ENCODE peak calls at places on chromosome 10, in nine cellular contexts. S, J, O, B, E, V, W, F and R are unnamed samples.

GRCh38 chr10:1178506-1178905 is 122.3 kb downstream of the WDR37 start:
- DNase-seq in J (no peak), V (no peak), S (no peak), W (no peak), E (no peak), O (no peak), B (no peak), F (no peak), R (no peak)

GRCh38 chr10:3427316-3427715 is 254.7 kb upstream of the PITRM1 start:
- DNase-seq in S (no peak), B (no peak), W (no peak), F (no peak), V (no peak), E (no peak), J (no peak), O (no peak), R (no peak)

GRCh38 chr10:112288526-112288925 is 5.3 kb downstream of the TECTB start:
- DNase-seq in W (no peak), E (no peak), O (no peak), F (no peak), V (no peak), J (no peak), B (no peak), S (no peak), R (no peak)

GRCh38 chr10:117569610-117570395 is 27.3 kb downstream of the EMX2 start:
- DNase-seq in S (no peak), W (no peak), V (no peak), F (no peak), J (no peak), O (no peak), B (no peak), E (no peak), R (no peak)

GRCh38 chr10:25398680-25399079 is 223.9 kb downstream of the GPR158 start:
- DNase-seq in O (no peak), E (no peak), S (no peak), J (no peak), W (no peak), B (no peak), F (no peak), V (no peak), R (no peak)

GRCh38 chr10:17951868-17952371 is at the start of gene SLC39A12:
- DNase-seq in W (no peak), E (no peak), J (no peak), B (peak), V (no peak), F (no peak), O (peak), S (no peak), R (peak)

GRCh38 chr10:22765660-22766547 is 51.5 kb upstream of the PIP4K2A start:
- DNase-seq in J (no peak), V (no peak), F (no peak), W (no peak), O (no peak), E (no peak), B (no peak), S (no peak), R (no peak)

GRCh38 chr10:95187617-95188016 is 6.4 kb upstream of the ACSM6 start:
- DNase-seq in S (no peak), W (no peak), J (no peak), B (no peak), E (no peak), F (no peak), V (peak), O (no peak), R (no peak)

GRCh38 chr10:11270858-11271179 is 253.1 kb downstream of the CELF2 start:
- DNase-seq in O (no peak), V (no peak), F (no peak), S (no peak), W (no peak), J (no peak), B (no peak), E (no peak), R (no peak)

GRCh38 chr10:79009144-79009543 is 59.6 kb upstream of the ZMIZ1 start:
- DNase-seq in W (no peak), J (no peak), V (no peak), E (no peak), B (no peak), O (no peak), S (no peak), F (no peak), R (no peak)

GRCh38 chr10:103854265-103854686 is 1.1 kb downstream of the SH3PXD2A start:
- DNase-seq in B (no peak), V (no peak), S (no peak), E (no peak), F (no peak), J (no peak), O (peak), W (peak), R (no peak)

GRCh38 chr10:100519321-100520051 is at the start of gene SEC31B:
- DNase-seq in E (no peak), W (peak), S (no peak), V (no peak), O (no peak), J (no peak), F (no peak), B (no peak), R (no peak)

GRCh38 chr10:11505636-11506035 is 105.8 kb downstream of the USP6NL start:
- DNase-seq in B (no peak), V (no peak), J (no peak), E (no peak), O (no peak), S (no peak), W (no peak), F (no peak), R (no peak)

GRCh38 chr10:57621466-57621865 is 646.2 kb downstream of the IPMK start:
- DNase-seq in O (no peak), J (no peak), B (no peak), W (no peak), F (no peak), E (no peak), S (no peak), V (no peak), R (no peak)

GRCh38 chr10:104440221-104440620 is 86.6 kb downstream of the CFAP58 start:
- DNase-seq in W (no peak), O (peak), E (no peak), J (peak), B (no peak), F (no peak), V (no peak), S (no peak), R (no peak)

GRCh38 chr10:83990126-83990525 is 149.2 kb upstream of the GHITM start:
- DNase-seq in O (no peak), S (no peak), W (no peak), J (no peak), V (no peak), F (no peak), E (no peak), B (no peak), R (no peak)

GRCh38 chr10:72851524-72851923 is 42.0 kb upstream of the OIT3 start:
- DNase-seq in S (no peak), W (no peak), V (no peak), B (no peak), O (no peak), F (no peak), E (no peak), J (no peak), R (no peak)

GRCh38 chr10:116686632-116687031 is 55.7 kb downstream of the HSPA12A start:
- DNase-seq in B (no peak), V (no peak), E (no peak), J (no peak), W (no peak), O (no peak), F (no peak), S (no peak), R (no peak)

GRCh38 chr10:122344741-122345258 is 29.7 kb upstream of the PLEKHA1 start:
- DNase-seq in V (no peak), W (peak), S (no peak), J (no peak), B (peak), F (no peak), O (peak), E (no peak), R (no peak)

GRCh38 chr10:34666008-34666700 is 148.9 kb downstream of the PARD3 start:
- DNase-seq in B (peak), E (no peak), O (peak), F (peak), W (no peak), S (no peak), V (peak), J (peak), R (peak)
- TF ChIP-seq CTCF in B (peak), E (peak), O (peak), F (peak), W (no peak), S (no peak), V (peak), J (peak), R (peak)

GRCh38 chr10:131129544-131129943 is 182.0 kb downstream of the TCERG1L start:
- DNase-seq in B (no peak), O (no peak), V (no peak), E (no peak), W (no peak), S (no peak), J (no peak), F (peak), R (no peak)
- TF ChIP-seq CTCF in B (no peak), O (no peak), V (no peak), E (no peak), W (no peak), S (no peak), J (no peak), F (peak), R (no peak)

DNA sequence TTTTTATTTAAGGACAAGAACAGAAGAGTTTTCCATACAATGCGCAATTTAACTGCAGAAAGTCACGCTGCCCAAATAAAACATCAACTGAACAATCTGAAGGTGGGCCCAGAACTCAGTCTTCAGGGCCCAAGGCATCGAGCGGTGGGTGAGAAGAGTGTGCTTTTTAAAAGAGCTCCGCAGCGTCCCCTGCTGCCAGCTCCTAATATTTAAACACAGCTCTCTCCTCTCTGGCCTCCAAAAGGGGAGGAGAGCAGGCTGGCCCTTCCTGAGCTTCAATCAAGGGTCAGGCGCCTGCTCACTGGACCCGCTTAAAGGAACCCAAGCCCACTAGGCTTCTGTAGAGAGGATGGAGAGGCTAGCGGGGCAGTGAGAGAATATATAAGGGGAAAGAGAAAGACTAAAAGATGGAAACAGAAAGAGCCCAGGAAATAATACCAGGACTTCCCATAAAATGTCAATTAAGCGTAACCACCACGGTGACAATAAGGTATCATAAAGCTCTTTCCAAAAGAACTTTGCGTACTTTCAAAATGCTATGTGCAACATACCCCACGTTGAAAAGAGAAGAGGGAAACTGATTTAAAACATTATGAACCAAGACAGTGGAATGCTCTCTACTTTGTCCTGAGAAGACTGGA is 2.8 kb downstream of the FAM53B start:
- DNase-seq in V (no peak), J (peak), W (peak), F (no peak), E (no peak), S (peak), B (peak), O (peak), R (no peak)
- TF ChIP-seq CTCF in V (peak), J (peak), W (peak), F (peak), E (peak), S (peak), B (peak), O (peak), R (peak)

DNA sequence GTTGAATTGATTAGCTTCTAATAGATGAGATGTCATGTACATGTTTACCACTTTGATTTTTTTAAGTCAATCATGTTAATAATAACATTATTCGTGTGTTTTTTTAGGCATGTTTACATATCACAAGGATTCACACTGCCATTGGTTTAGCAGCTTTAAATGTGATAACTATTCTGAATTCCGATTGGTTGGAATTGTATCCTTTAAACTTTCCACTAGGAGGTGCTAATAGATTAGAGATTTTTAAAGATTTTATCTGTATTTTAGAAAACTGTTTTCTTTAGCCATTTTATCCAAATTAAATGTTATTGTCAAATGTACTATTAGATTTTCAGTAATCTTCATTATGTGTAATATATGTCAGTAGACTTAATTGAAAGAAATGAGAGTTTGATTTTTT is 83.2 kb downstream of the HECTD2 start:
- DNase-seq in W (peak), V (peak), S (no peak), J (peak), E (no peak), B (peak), O (peak), F (no peak), R (no peak)
- TF ChIP-seq CTCF in W (peak), V (peak), S (no peak), J (no peak), E (peak), B (peak), O (no peak), F (peak), R (peak)

GRCh38 chr10:77920495-77920894 is 6.1 kb downstream of the DLG5 start:
- DNase-seq in O (no peak), V (no peak), S (no peak), E (no peak), W (no peak), B (no peak), J (no peak), F (no peak), R (no peak)

GRCh38 chr10:77922055-77922454 is 4.5 kb downstream of the DLG5 start:
- DNase-seq in J (no peak), O (no peak), B (no peak), S (no peak), E (no peak), V (no peak), F (no peak), W (no peak), R (no peak)

GRCh38 chr10:77922551-77923179 is 3.9 kb downstream of the DLG5 start:
- DNase-seq in E (no peak), V (no peak), F (no peak), O (no peak), J (no peak), W (no peak), B (no peak), S (no peak), R (no peak)

GRCh38 chr10:77921395-77921794 is 5.2 kb downstream of the DLG5 start:
- DNase-seq in V (no peak), F (no peak), W (no peak), O (no peak), B (no peak), S (no peak), J (no peak), E (no peak), R (no peak)

GRCh38 chr10:77919713-77920108 is 6.8 kb downstream of the DLG5 start:
- DNase-seq in V (no peak), E (no peak), F (peak), B (peak), S (no peak), W (peak), O (peak), J (no peak), R (peak)
- TF ChIP-seq CTCF in V (no peak), E (no peak), F (no peak), B (no peak), S (no peak), W (no peak), O (no peak), J (no peak), R (no peak)

GRCh38 chr10:66928000-66928770 is 2.3 kb downstream of the LRRTM3 start:
- DNase-seq in O (no peak), J (no peak), W (no peak), S (no peak), E (no peak), V (no peak), B (peak), F (no peak), R (no peak)

GRCh38 chr10:66931949-66932343 is 6.1 kb downstream of the LRRTM3 start:
- DNase-seq in J (no peak), E (no peak), V (no peak), S (no peak), O (no peak), W (no peak), F (no peak), B (no peak), R (no peak)

GRCh38 chr10:66929375-66929774 is 3.5 kb downstream of the LRRTM3 start:
- DNase-seq in S (no peak), F (no peak), O (no peak), B (no peak), E (no peak), V (no peak), J (no peak), W (no peak), R (no peak)

GRCh38 chr10:66928791-66929190 is 3.0 kb downstream of the LRRTM3 start:
- DNase-seq in J (no peak), E (no peak), S (no peak), O (no peak), B (no peak), V (no peak), W (no peak), F (no peak), R (no peak)

DNA sequence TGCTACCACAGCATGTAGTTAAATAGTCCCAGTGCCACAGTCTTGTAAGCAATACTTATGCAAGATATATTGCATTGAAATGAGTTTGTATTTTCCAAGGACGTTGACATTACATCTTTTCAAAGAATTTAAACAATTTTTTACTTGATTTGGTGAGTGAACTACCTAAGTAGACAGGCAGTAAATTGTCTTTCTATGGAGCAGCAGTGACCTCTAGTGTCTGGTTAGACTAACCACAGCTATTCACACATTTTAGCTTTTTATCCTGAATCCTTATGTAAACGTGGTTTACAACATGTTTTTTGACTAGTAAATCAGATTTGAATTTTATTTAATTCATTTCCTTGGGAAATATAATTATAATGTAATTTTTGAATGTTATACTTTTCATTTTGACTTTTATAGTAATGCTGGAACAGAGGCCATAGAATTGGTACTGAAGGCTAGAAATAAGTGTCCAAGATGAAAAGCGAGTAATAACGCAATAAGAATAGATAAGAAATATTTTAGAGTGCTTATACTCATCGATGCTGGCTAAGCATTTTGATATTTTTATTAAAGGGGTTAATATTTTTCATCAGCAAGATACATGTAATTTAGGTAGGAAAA is 5.6 kb downstream of the LRRTM3 start:
- DNase-seq in E (no peak), B (peak), V (peak), W (peak), F (no peak), S (no peak), J (peak), O (peak), R (peak)
- TF ChIP-seq CTCF in E (peak), B (peak), V (peak), W (peak), F (peak), S (peak), J (peak), O (peak), R (peak)

GRCh38 chr10:33715303-33715702 is 380.8 kb upstream of the NRP1 start:
- DNase-seq in F (no peak), V (no peak), E (no peak), W (no peak), J (no peak), O (no peak), B (no peak), S (no peak), R (no peak)
- TF ChIP-seq CTCF in F (no peak), V (no peak), E (no peak), W (no peak), J (no peak), O (no peak), B (no peak), S (no peak), R (no peak)

GRCh38 chr10:132590752-132591121 is 53.1 kb downstream of the INPP5A start:
- DNase-seq in V (no peak), E (no peak), J (no peak), B (no peak), S (no peak), O (no peak), W (no peak), F (no peak), R (no peak)

GRCh38 chr10:132589681-132590080 is 52.1 kb downstream of the INPP5A start:
- DNase-seq in F (no peak), O (no peak), W (no peak), E (no peak), J (no peak), V (no peak), S (no peak), B (no peak), R (no peak)

GRCh38 chr10:132590094-132590751 is 52.6 kb downstream of the INPP5A start:
- DNase-seq in J (no peak), E (no peak), B (no peak), V (no peak), W (no peak), F (no peak), O (no peak), S (no peak), R (no peak)

GRCh38 chr10:132592790-132593788 is 55.5 kb downstream of the INPP5A start:
- DNase-seq in W (no peak), E (no peak), S (no peak), V (no peak), B (no peak), F (no peak), O (peak), J (no peak), R (no peak)

DNA sequence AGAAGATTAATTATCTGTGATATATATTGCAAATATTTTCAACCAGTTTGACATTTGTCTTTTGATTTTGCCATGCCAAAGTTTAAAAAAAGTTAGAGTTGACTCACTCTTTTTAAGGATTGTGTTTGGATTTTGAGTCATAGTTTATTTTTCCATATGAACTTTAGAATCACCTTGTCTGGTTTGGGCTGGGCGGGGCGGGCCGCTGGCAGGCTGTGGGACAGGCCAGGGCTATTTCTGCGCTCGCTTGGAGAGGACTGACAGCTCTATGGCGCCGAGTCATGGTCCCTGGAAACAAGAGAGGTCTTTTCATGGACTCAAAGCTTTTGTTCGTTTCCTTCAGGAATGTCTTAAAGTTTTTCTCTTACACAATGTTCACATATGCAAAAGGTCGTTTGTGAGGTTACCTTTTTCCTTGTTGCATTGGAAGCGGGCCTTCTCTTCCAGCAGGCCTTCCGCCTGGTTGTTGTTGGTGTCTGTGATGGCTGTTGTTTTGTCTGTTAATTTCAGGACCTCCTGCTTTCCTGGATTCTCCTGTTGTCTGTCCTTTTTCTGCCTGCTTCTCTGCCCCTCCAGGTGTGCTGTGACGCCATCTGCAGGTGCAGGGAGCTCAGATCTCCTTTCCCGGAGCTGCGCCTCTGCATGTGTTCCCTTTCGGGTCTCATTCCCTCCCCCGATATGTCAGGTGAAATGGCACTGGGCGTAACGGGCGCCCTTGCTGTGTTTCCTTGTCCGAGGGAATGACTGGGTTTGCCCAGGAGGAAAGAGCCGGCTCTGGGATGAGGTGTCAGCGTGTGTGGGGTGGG is 53.8 kb downstream of the INPP5A start:
- DNase-seq in W (peak), J (no peak), O (peak), E (peak), S (no peak), F (no peak), V (no peak), B (peak), R (no peak)
- TF ChIP-seq CTCF in W (peak), J (no peak), O (no peak), E (no peak), S (no peak), F (peak), V (peak), B (no peak), R (no peak)

GRCh38 chr10:97633921-97634320 is 621 bp upstream of the MORN4 start:
- DNase-seq in S (no peak), J (no peak), V (no peak), E (no peak), F (no peak), O (no peak), B (peak), W (peak), R (no peak)
- TF ChIP-seq CTCF in S (no peak), J (no peak), V (no peak), E (peak), F (no peak), O (peak), B (no peak), W (no peak), R (no peak)